ENCODE peak calls at places on chromosomes 6 and 20, in eight cellular contexts. G, U, K, A, T, Y, B and C are unnamed samples.

GRCh38 chr6:135002974-135003703 is 51.5 kb downstream of the HBS1L start:
- DNase-seq in G (no peak), U (no peak), K (no peak), A (no peak), T (no peak), Y (no peak), B (no peak), C (no peak)

GRCh38 chr20:40493551-40493950 is 195.5 kb downstream of the MAFB start:
- DNase-seq in G (no peak), U (no peak), K (no peak), A (no peak), T (no peak), Y (no peak), B (no peak), C (no peak)

GRCh38 chr20:41233976-41234514 is 83.5 kb downstream of the ZHX3 start:
- DNase-seq in G (no peak), U (no peak), K (no peak), A (no peak), T (no peak), Y (no peak), B (no peak), C (no peak)

GRCh38 chr6:116682334-116682712 is 1.3 kb downstream of the KPNA5 start:
- DNase-seq in G (no peak), U (peak), K (peak), A (no peak), T (no peak), Y (no peak), B (no peak), C (no peak)

GRCh38 chr6:106334646-106335448 is 9.3 kb upstream of the ATG5 start:
- DNase-seq in G (peak), U (peak), K (peak), A (no peak), T (peak), Y (peak), B (peak), C (no peak)

GRCh38 chr6:139942333-139942732 is 567.9 kb upstream of the CITED2 start:
- DNase-seq in G (no peak), U (no peak), K (no peak), A (no peak), T (no peak), Y (no peak), B (no peak), C (no peak)

GRCh38 chr20:19964289-19965263 is 52.6 kb upstream of the NAA20 start:
- DNase-seq in G (peak), U (peak), K (no peak), A (no peak), T (peak), Y (peak), B (no peak), C (no peak)

GRCh38 chr6:24720131-24720603 is 1.2 kb upstream of the C6orf62 start:
- DNase-seq in G (peak), U (peak), K (peak), A (no peak), T (peak), Y (peak), B (peak), C (no peak)

GRCh38 chr6:24547243-24547642 is 52.5 kb downstream of the ALDH5A1 start:
- DNase-seq in G (no peak), U (no peak), K (peak), A (no peak), T (no peak), Y (no peak), B (no peak), C (no peak)

GRCh38 chr20:62593616-62594015 is 48.7 kb upstream of the SLCO4A1 start:
- DNase-seq in G (no peak), U (no peak), K (no peak), A (no peak), T (no peak), Y (no peak), B (no peak), C (no peak)

GRCh38 chr6:44002591-44003344 is 124.5 kb downstream of the MRPL14 start:
- DNase-seq in G (peak), U (peak), K (peak), A (no peak), T (peak), Y (peak), B (peak), C (no peak)

GRCh38 chr6:158624684-158625682 is 19.6 kb downstream of the DYNLT1 start:
- DNase-seq in G (peak), U (no peak), K (no peak), A (no peak), T (peak), Y (no peak), B (no peak), C (no peak)

GRCh38 chr6:64489760-64490159 is 854.2 kb downstream of the PHF3 start:
- DNase-seq in G (no peak), U (no peak), K (no peak), A (no peak), T (no peak), Y (no peak), B (no peak), C (no peak)

GRCh38 chr6:36685926-36686667 is 7.6 kb downstream of the CDKN1A start:
- DNase-seq in G (no peak), U (no peak), K (no peak), A (no peak), T (no peak), Y (no peak), B (peak), C (no peak)

GRCh38 chr6:1554881-1555569 is 54.7 kb upstream of the FOXC1 start:
- DNase-seq in G (peak), U (peak), K (peak), A (no peak), T (peak), Y (peak), B (peak), C (no peak)

GRCh38 chr6:113672691-113673149 is 184.4 kb upstream of the MARCKS start:
- DNase-seq in G (no peak), U (peak), K (peak), A (no peak), T (peak), Y (no peak), B (peak), C (no peak)

GRCh38 chr20:5390719-5391118 is 74.0 kb upstream of the PROKR2 start:
- DNase-seq in G (no peak), U (no peak), K (no peak), A (no peak), T (no peak), Y (no peak), B (no peak), C (no peak)

GRCh38 chr6:55694148-55694547 is 115.2 kb upstream of the HMGCLL1 start:
- DNase-seq in G (no peak), U (peak), K (peak), A (no peak), T (no peak), Y (peak), B (no peak), C (no peak)

GRCh38 chr20:37643400-37643799 is 50.4 kb upstream of the CTNNBL1 start:
- DNase-seq in G (no peak), U (no peak), K (no peak), A (no peak), T (no peak), Y (no peak), B (no peak), C (no peak)

GRCh38 chr6:85923013-85923430 is 280.3 kb upstream of the SYNCRIP start:
- DNase-seq in G (peak), U (peak), K (peak), A (no peak), T (no peak), Y (peak), B (no peak), C (no peak)

GRCh38 chr20:41168281-41169183 is 31.2 kb downstream of the PLCG1 start:
- DNase-seq in G (no peak), U (no peak), K (no peak), A (no peak), T (no peak), Y (no peak), B (no peak), C (no peak)

GRCh38 chr6:142878407-142878806 is 66.6 kb downstream of the HIVEP2 start:
- DNase-seq in G (no peak), U (no peak), K (no peak), A (no peak), T (no peak), Y (no peak), B (no peak), C (no peak)

GRCh38 chr6:142881290-142881689 is 63.7 kb downstream of the HIVEP2 start:
- DNase-seq in G (no peak), U (peak), K (no peak), A (no peak), T (no peak), Y (no peak), B (no peak), C (no peak)

GRCh38 chr6:142879076-142879475 is 65.9 kb downstream of the HIVEP2 start:
- DNase-seq in G (no peak), U (no peak), K (no peak), A (no peak), T (no peak), Y (no peak), B (no peak), C (no peak)

GRCh38 chr6:142881771-142882170 is 63.2 kb downstream of the HIVEP2 start:
- DNase-seq in G (no peak), U (peak), K (no peak), A (no peak), T (no peak), Y (no peak), B (no peak), C (no peak)

GRCh38 chr6:142879527-142879926 is 65.4 kb downstream of the HIVEP2 start:
- DNase-seq in G (no peak), U (no peak), K (no peak), A (no peak), T (no peak), Y (no peak), B (no peak), C (no peak)
- H3K27ac ChIP-seq in G (no peak), U (no peak), K (no peak), A (no peak), T (no peak), Y (no peak), B (no peak), C (no peak)

GRCh38 chr20:49543858-49544437 is 24.0 kb downstream of the PTGIS start:
- DNase-seq in G (no peak), U (no peak), K (no peak), A (no peak), T (no peak), Y (no peak), B (no peak), C (no peak)

GRCh38 chr20:49541733-49542513 is 26.0 kb downstream of the PTGIS start:
- DNase-seq in G (peak), U (peak), K (peak), A (no peak), T (peak), Y (peak), B (peak), C (no peak)

GRCh38 chr20:49542514-49542991 is 25.4 kb downstream of the PTGIS start:
- DNase-seq in G (no peak), U (no peak), K (no peak), A (no peak), T (no peak), Y (no peak), B (no peak), C (no peak)

GRCh38 chr20:49544535-49544934 is 23.4 kb downstream of the PTGIS start:
- DNase-seq in G (no peak), U (no peak), K (no peak), A (no peak), T (no peak), Y (no peak), B (no peak), C (no peak)

GRCh38 chr20:49543071-49543857 is 24.7 kb downstream of the PTGIS start:
- DNase-seq in G (no peak), U (no peak), K (no peak), A (no peak), T (no peak), Y (no peak), B (no peak), C (no peak)
- TF ChIP-seq CTCF in G (no peak), U (no peak), K (no peak), A (peak), T (no peak), Y (no peak), B (no peak), C (no peak)

DNA sequence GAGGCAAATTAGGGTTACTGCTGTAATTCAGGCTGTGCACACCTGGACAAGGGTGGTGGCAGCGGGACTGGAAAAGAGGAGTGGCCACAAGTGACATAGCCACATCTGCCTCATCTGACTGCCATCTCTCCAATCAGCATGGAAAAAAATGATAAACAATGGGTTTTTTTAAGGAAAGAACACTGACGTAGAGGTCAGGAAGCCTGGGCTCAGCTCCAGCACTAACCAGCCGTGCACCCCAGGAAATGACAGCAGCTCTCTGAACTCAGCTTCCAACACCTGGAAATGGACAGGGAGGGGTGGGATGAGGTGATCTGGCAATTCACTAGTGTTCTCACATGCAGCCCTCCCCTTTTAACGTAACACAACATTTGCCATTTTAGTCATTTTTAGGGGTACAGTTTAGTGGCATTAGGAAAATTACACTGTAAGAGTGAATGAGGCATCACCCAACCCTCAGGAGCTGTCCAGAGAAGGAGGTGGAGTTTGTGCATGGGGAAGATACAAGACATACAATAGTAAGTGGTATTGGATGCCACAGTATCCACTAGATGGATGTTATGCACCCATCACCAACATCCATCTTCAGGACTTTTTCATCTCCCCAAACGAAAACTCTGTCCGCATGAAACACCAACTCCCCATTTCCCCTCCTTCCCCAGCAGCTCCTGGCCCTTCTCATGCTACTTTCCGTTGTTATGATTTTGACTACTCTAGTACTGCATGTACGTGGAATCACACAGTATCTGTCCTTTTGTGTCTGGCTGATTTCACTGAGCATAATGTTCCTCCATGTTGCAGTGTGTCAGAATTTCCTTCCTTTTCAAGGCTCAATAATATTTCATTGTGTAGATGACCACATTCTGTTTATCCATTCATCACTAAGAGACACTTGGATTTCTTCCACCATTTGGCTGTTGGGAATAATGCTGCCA is 215.5 kb upstream of the ECI2 start:
- DNase-seq in G (no peak), U (peak), K (no peak), A (no peak), T (no peak), Y (no peak), B (peak), C (no peak)
- H3K27ac ChIP-seq in G (peak), U (peak), K (no peak), A (peak), T (peak), Y (peak), B (peak), C (peak)

GRCh38 chr20:6829510-6830116 is 62.1 kb downstream of the BMP2 start:
- DNase-seq in G (no peak), U (peak), K (peak), A (no peak), T (no peak), Y (no peak), B (no peak), C (no peak)
- TF ChIP-seq CTCF in G (no peak), U (no peak), K (peak), A (no peak), T (no peak), Y (no peak), B (no peak), C (no peak)